ENCODE peak calls at places on chromosomes 12 and 14, in nine cellular contexts. One of them, this sample, is unnamed.

GRCh38 chr12:49957570-49957967 is 4.1 kb upstream of the AQP5 start:
- DNase-seq in brain microvascular endothelial cell: no peak
- DNase-seq in Panc1: no peak
- DNase-seq in cardiac fibroblast: no peak
- DNase-seq in IMR-90: no peak
- DNase-seq in neural progenitor cell: no peak
- DNase-seq in suprapubic skin: no peak
- DNase-seq in GM12864: no peak
- DNase-seq in tibial nerve: no peak
- DNase-seq in this sample: no peak

GRCh38 chr12:104695453-104696148 is 238.9 kb downstream of the CHST11 start:
- DNase-seq in neural progenitor cell: no peak
- DNase-seq in Panc1: no peak
- DNase-seq in IMR-90: peak; percentile 93
- DNase-seq in suprapubic skin: no peak
- DNase-seq in brain microvascular endothelial cell: peak; percentile 97
- DNase-seq in GM12864: no peak
- DNase-seq in tibial nerve: no peak
- DNase-seq in cardiac fibroblast: peak; percentile 92
- DNase-seq in this sample: peak; percentile 98

GRCh38 chr12:114152890-114153289 is 186.8 kb upstream of the RBM19 start:
- DNase-seq in IMR-90: no peak
- DNase-seq in brain microvascular endothelial cell: no peak
- DNase-seq in suprapubic skin: no peak
- DNase-seq in GM12864: no peak
- DNase-seq in Panc1: no peak
- DNase-seq in tibial nerve: no peak
- DNase-seq in cardiac fibroblast: peak; percentile 19
- DNase-seq in neural progenitor cell: no peak
- DNase-seq in this sample: no peak

GRCh38 chr14:54342806-54343205 is 54.0 kb upstream of the CDKN3 start:
- DNase-seq in IMR-90: no peak
- DNase-seq in brain microvascular endothelial cell: no peak
- DNase-seq in cardiac fibroblast: no peak
- DNase-seq in GM12864: no peak
- DNase-seq in neural progenitor cell: no peak
- DNase-seq in Panc1: no peak
- DNase-seq in tibial nerve: no peak
- DNase-seq in suprapubic skin: no peak
- DNase-seq in this sample: no peak

GRCh38 chr14:35879654-35880249 is 53.6 kb downstream of the BRMS1L start:
- DNase-seq in Panc1: no peak
- DNase-seq in neural progenitor cell: peak; percentile 18
- DNase-seq in GM12864: no peak
- DNase-seq in suprapubic skin: no peak
- DNase-seq in brain microvascular endothelial cell: peak; percentile 5
- DNase-seq in IMR-90: peak; percentile 20
- DNase-seq in tibial nerve: no peak
- DNase-seq in cardiac fibroblast: peak; percentile 41
- DNase-seq in this sample: peak; percentile 31

GRCh38 chr14:29215853-29216252 is 449.3 kb downstream of the FOXG1 start:
- DNase-seq in cardiac fibroblast: peak; percentile 36
- DNase-seq in GM12864: no peak
- DNase-seq in IMR-90: no peak
- DNase-seq in tibial nerve: no peak
- DNase-seq in brain microvascular endothelial cell: no peak
- DNase-seq in neural progenitor cell: no peak
- DNase-seq in Panc1: no peak
- DNase-seq in suprapubic skin: no peak
- DNase-seq in this sample: no peak

GRCh38 chr14:96216627-96217026 is 12.0 kb downstream of the BDKRB2 start:
- DNase-seq in GM12864: no peak
- DNase-seq in IMR-90: no peak
- DNase-seq in cardiac fibroblast: no peak
- DNase-seq in suprapubic skin: no peak
- DNase-seq in brain microvascular endothelial cell: no peak
- DNase-seq in tibial nerve: no peak
- DNase-seq in neural progenitor cell: no peak
- DNase-seq in Panc1: no peak
- DNase-seq in this sample: no peak

GRCh38 chr12:21542412-21542811 is 16.3 kb downstream of the SPX start:
- DNase-seq in GM12864: no peak
- DNase-seq in neural progenitor cell: no peak
- DNase-seq in brain microvascular endothelial cell: no peak
- DNase-seq in suprapubic skin: no peak
- DNase-seq in cardiac fibroblast: no peak
- DNase-seq in IMR-90: no peak
- DNase-seq in tibial nerve: no peak
- DNase-seq in Panc1: no peak
- DNase-seq in this sample: no peak

GRCh38 chr14:24058260-24058950 is 6.6 kb downstream of the CARMIL3 start:
- DNase-seq in GM12864: no peak
- DNase-seq in Panc1: peak; percentile 53
- DNase-seq in brain microvascular endothelial cell: peak; percentile 74
- DNase-seq in cardiac fibroblast: peak; percentile 86
- DNase-seq in tibial nerve: peak; percentile 98
- DNase-seq in IMR-90: peak; percentile 64
- DNase-seq in suprapubic skin: no peak
- DNase-seq in neural progenitor cell: peak; percentile 78
- DNase-seq in this sample: peak; percentile 71

GRCh38 chr14:29390046-29390841 is 537.4 kb downstream of the PRKD1 start:
- DNase-seq in brain microvascular endothelial cell: no peak
- DNase-seq in tibial nerve: no peak
- DNase-seq in suprapubic skin: no peak
- DNase-seq in neural progenitor cell: peak; percentile 89
- DNase-seq in Panc1: no peak
- DNase-seq in IMR-90: no peak
- DNase-seq in cardiac fibroblast: no peak
- DNase-seq in GM12864: no peak
- DNase-seq in this sample: no peak

DNA sequence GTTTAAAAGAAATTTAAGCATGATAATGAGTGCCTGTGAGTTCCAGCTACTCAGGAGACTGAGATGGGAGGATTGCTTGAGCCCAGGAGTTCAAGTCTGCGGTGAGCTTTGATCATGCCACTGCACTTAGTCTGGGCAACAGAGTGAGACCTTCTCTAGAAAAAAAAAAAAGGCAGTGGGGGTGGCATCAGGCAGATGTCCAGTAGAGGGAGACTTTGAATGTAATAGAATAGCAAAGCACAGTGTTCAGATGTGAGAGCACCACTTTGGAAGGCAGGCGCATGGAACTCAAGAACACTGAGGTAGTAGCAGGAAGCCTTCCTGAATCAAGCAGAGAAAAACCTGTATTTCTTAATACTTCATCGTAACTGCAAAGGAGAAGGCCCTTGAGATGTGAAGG is 394.5 kb upstream of the GARIN6 start:
- DNase-seq in Panc1: no peak
- DNase-seq in IMR-90: no peak
- DNase-seq in neural progenitor cell: peak; percentile 33
- DNase-seq in cardiac fibroblast: no peak
- DNase-seq in brain microvascular endothelial cell: no peak
- DNase-seq in tibial nerve: no peak
- DNase-seq in GM12864: no peak
- DNase-seq in suprapubic skin: no peak
- DNase-seq in this sample: no peak
- TF ChIP-seq CTCF in Panc1: peak; percentile 27
- TF ChIP-seq CTCF in IMR-90: no peak
- TF ChIP-seq CTCF in neural progenitor cell: peak; percentile 45
- TF ChIP-seq CTCF in cardiac fibroblast: no peak
- TF ChIP-seq CTCF in brain microvascular endothelial cell: peak; percentile 34
- TF ChIP-seq CTCF in tibial nerve: no peak
- TF ChIP-seq CTCF in GM12864: peak; percentile 20
- TF ChIP-seq CTCF in suprapubic skin: no peak
- TF ChIP-seq CTCF in this sample: peak; percentile 17

DNA sequence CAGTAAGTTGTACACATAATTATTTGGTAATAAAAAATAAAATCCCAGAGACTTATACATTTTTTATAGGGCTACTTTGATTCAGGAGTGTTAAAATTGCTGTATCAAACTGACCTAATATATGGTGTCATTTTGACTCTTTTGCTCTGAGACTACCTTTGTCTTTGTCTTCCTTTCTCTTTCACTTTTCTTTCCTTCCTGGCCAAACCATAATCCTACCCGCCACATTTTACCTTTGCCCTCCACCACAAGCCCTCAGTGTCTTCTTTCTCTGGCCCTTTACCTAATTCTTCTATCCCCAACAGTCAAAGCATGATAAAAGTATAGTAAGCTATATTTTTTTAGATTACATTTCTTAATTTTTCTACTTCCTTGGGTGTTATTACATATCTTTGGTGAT is 62.0 kb downstream of the CAND1 start:
- DNase-seq in cardiac fibroblast: no peak
- DNase-seq in suprapubic skin: no peak
- DNase-seq in IMR-90: no peak
- DNase-seq in tibial nerve: no peak
- DNase-seq in GM12864: no peak
- DNase-seq in Panc1: no peak
- DNase-seq in brain microvascular endothelial cell: no peak
- DNase-seq in neural progenitor cell: no peak
- DNase-seq in this sample: no peak
- H3K4me3 ChIP-seq in cardiac fibroblast: no peak overlapping the region
- H3K4me3 ChIP-seq in suprapubic skin: no peak overlapping the region
- H3K4me3 ChIP-seq in IMR-90: no peak overlapping the region
- H3K4me3 ChIP-seq in tibial nerve: no peak overlapping the region
- H3K4me3 ChIP-seq in GM12864: no peak overlapping the region
- H3K4me3 ChIP-seq in Panc1: no peak overlapping the region
- H3K4me3 ChIP-seq in brain microvascular endothelial cell: no peak overlapping the region
- H3K4me3 ChIP-seq in neural progenitor cell: no peak overlapping the region
- H3K4me3 ChIP-seq in this sample: no peak overlapping the region

DNA sequence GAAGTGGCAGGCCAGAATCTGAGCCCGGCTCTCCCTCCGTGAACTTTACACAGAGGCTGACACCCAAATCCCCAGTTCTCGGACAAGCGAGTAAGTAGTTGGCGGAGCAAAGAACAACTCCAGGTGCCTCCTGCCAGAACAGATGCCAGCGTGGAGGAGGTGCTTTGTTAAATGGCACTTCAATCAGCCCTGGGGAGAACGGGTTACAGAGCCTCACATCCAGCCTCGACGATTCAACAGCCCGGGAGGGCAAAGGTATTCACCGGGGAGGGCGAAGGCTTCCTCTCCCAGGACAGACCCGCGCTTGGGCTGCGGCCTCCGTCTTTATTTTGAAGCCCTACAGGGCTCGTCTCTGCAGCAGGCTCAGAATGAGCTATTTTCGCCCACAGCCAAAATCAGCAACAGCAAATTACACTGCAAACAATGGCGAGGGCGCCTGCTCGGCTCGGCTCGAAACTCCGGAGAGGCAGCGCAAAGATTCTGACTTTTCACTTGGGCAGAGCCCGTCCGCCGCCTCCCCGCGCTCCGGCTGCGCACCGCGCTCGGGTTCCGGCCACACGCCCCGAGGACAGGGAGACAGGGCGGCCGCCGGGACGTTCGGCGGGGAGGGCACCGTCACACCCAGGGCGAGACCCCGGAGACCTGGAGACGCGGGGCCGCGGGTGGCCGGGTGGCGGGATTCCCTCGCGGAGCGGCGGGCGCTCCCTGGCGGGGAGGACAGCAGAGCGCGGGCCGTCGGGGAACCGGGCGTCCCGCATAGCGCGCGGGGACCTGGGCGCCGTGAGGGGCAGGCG is 811 bp downstream of the TMCC3 start:
- DNase-seq in suprapubic skin: peak; percentile 71
- DNase-seq in cardiac fibroblast: peak; percentile 52
- DNase-seq in tibial nerve: peak; percentile 29
- DNase-seq in brain microvascular endothelial cell: peak; percentile 26
- DNase-seq in GM12864: no peak
- DNase-seq in neural progenitor cell: peak; percentile 68
- DNase-seq in Panc1: no peak
- DNase-seq in IMR-90: peak; percentile 4
- DNase-seq in this sample: peak; percentile 32
- TF ChIP-seq CTCF in suprapubic skin: no peak
- TF ChIP-seq CTCF in cardiac fibroblast: no peak
- TF ChIP-seq CTCF in tibial nerve: peak; percentile 43
- TF ChIP-seq CTCF in brain microvascular endothelial cell: peak; percentile 22
- TF ChIP-seq CTCF in GM12864: peak; percentile 38
- TF ChIP-seq CTCF in neural progenitor cell: peak; percentile 41
- TF ChIP-seq CTCF in Panc1: peak; percentile 74
- TF ChIP-seq CTCF in IMR-90: peak; percentile 14
- TF ChIP-seq CTCF in this sample: peak; percentile 16

GRCh38 chr12:131163189-131163738 is 209.6 kb downstream of the ADGRD1 start:
- DNase-seq in tibial nerve: no peak
- DNase-seq in Panc1: no peak
- DNase-seq in IMR-90: no peak
- DNase-seq in suprapubic skin: no peak
- DNase-seq in brain microvascular endothelial cell: no peak
- DNase-seq in cardiac fibroblast: no peak
- DNase-seq in neural progenitor cell: no peak
- DNase-seq in GM12864: no peak
- DNase-seq in this sample: no peak

GRCh38 chr12:131167334-131167733 is 213.6 kb downstream of the ADGRD1 start:
- DNase-seq in cardiac fibroblast: no peak
- DNase-seq in IMR-90: no peak
- DNase-seq in brain microvascular endothelial cell: no peak
- DNase-seq in neural progenitor cell: no peak
- DNase-seq in GM12864: no peak
- DNase-seq in tibial nerve: peak; percentile 52
- DNase-seq in suprapubic skin: no peak
- DNase-seq in Panc1: no peak
- DNase-seq in this sample: no peak

GRCh38 chr12:131162113-131162512 is 208.4 kb downstream of the ADGRD1 start:
- DNase-seq in cardiac fibroblast: no peak
- DNase-seq in IMR-90: no peak
- DNase-seq in suprapubic skin: no peak
- DNase-seq in Panc1: no peak
- DNase-seq in brain microvascular endothelial cell: no peak
- DNase-seq in tibial nerve: no peak
- DNase-seq in neural progenitor cell: no peak
- DNase-seq in GM12864: no peak
- DNase-seq in this sample: no peak

GRCh38 chr12:131159660-131160059 is 206.0 kb downstream of the ADGRD1 start:
- DNase-seq in tibial nerve: no peak
- DNase-seq in GM12864: no peak
- DNase-seq in neural progenitor cell: peak; percentile 69
- DNase-seq in suprapubic skin: no peak
- DNase-seq in brain microvascular endothelial cell: no peak
- DNase-seq in Panc1: no peak
- DNase-seq in cardiac fibroblast: no peak
- DNase-seq in IMR-90: no peak
- DNase-seq in this sample: no peak

DNA sequence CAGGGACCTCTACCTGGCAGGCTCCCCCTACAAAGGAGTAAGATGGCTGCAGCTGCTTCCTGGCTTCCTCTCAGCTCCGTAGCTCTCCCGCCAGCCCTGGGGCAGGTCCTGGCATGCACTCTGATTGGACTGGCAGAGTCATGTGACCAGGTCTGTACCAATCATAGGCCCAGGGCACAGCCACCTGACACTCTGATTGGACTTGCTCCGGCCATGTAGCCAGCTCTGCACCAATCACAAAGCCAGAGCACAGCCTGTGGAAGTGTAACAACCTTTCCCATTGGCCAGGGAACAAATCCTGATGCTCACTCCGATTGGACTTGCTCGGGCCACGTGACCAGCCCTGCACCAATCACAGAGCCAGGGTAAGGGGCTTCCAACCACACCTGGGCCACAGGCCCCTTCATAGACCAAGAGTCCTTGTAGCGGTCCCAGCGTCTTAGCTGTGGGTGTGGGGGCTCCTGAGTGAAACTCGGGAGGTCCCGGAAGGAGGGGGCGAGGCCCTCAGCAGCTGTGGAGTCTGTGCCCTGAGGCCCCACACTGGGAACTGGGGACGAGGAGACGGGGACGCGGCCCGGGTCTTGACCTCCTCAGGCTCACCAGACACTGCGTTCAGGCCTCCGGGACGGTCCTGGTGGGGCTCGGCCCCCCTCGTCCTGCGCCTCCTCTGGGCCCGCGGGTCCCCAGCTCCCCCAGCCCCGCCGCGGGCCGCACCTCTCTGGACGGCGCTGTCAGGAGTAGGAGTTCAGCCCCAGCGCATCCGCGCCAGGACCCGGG is 210.6 kb downstream of the ADGRD1 start:
- DNase-seq in Panc1: no peak
- DNase-seq in tibial nerve: no peak
- DNase-seq in GM12864: no peak
- DNase-seq in suprapubic skin: no peak
- DNase-seq in cardiac fibroblast: no peak
- DNase-seq in IMR-90: no peak
- DNase-seq in brain microvascular endothelial cell: no peak
- DNase-seq in neural progenitor cell: no peak
- DNase-seq in this sample: no peak
- H3K4me3 ChIP-seq in Panc1: no peak overlapping the region
- H3K4me3 ChIP-seq in tibial nerve: no peak overlapping the region
- H3K4me3 ChIP-seq in GM12864: no peak overlapping the region
- H3K4me3 ChIP-seq in suprapubic skin: no peak overlapping the region
- H3K4me3 ChIP-seq in cardiac fibroblast: no peak overlapping the region
- H3K4me3 ChIP-seq in IMR-90: no peak overlapping the region
- H3K4me3 ChIP-seq in brain microvascular endothelial cell: no peak overlapping the region
- H3K4me3 ChIP-seq in neural progenitor cell: no peak overlapping the region
- H3K4me3 ChIP-seq in this sample: no peak overlapping the region